ENCODE peak calls at places on chromosomes 13 and 19, in five cellular contexts. One of them, this sample, is unnamed.

GRCh38 chr19:43914051-43914450 is 21.0 kb downstream of the ZNF45 start:
- DNase-seq in epithelial cell of prostate: no peak
- DNase-seq in heart right ventricle: no peak
- DNase-seq in occipital lobe: no peak
- DNase-seq in stimulated activated CD8-positive, alpha-beta memory T cell treated with anti-CD3 and anti-CD28 coated beads, Interleukin-4, amount 100 ng/mL, for 4 hours: no peak
- DNase-seq in this sample: no peak

GRCh38 chr13:94435604-94436226 is 43.8 kb downstream of the DCT start:
- DNase-seq in epithelial cell of prostate: no peak
- DNase-seq in heart right ventricle: no peak
- DNase-seq in occipital lobe: no peak
- DNase-seq in stimulated activated CD8-positive, alpha-beta memory T cell treated with anti-CD3 and anti-CD28 coated beads, Interleukin-4, amount 100 ng/mL, for 4 hours: no peak
- DNase-seq in this sample: peak

GRCh38 chr13:20489185-20489820 is 36.4 kb downstream of the CRYL1 start:
- DNase-seq in epithelial cell of prostate: no peak
- DNase-seq in heart right ventricle: no peak
- DNase-seq in occipital lobe: no peak
- DNase-seq in stimulated activated CD8-positive, alpha-beta memory T cell treated with anti-CD3 and anti-CD28 coated beads, Interleukin-4, amount 100 ng/mL, for 4 hours: no peak
- DNase-seq in this sample: no peak

GRCh38 chr19:46674416-46675178 is 13.6 kb upstream of the DACT3 start:
- DNase-seq in epithelial cell of prostate: no peak
- DNase-seq in heart right ventricle: no peak
- DNase-seq in occipital lobe: no peak
- DNase-seq in stimulated activated CD8-positive, alpha-beta memory T cell treated with anti-CD3 and anti-CD28 coated beads, Interleukin-4, amount 100 ng/mL, for 4 hours: no peak
- DNase-seq in this sample: no peak

GRCh38 chr13:95628488-95628887 is 16.0 kb downstream of the DZIP1 start:
- DNase-seq in epithelial cell of prostate: no peak
- DNase-seq in heart right ventricle: no peak
- DNase-seq in occipital lobe: no peak
- DNase-seq in stimulated activated CD8-positive, alpha-beta memory T cell treated with anti-CD3 and anti-CD28 coated beads, Interleukin-4, amount 100 ng/mL, for 4 hours: no peak
- DNase-seq in this sample: no peak

GRCh38 chr19:50897612-50898011 is 13.6 kb downstream of the KLK4 start:
- DNase-seq in epithelial cell of prostate: no peak
- DNase-seq in heart right ventricle: no peak
- DNase-seq in occipital lobe: no peak
- DNase-seq in stimulated activated CD8-positive, alpha-beta memory T cell treated with anti-CD3 and anti-CD28 coated beads, Interleukin-4, amount 100 ng/mL, for 4 hours: no peak
- DNase-seq in this sample: no peak

GRCh38 chr13:29550589-29550988 is 44.9 kb downstream of the SLC7A1 start:
- DNase-seq in epithelial cell of prostate: no peak
- DNase-seq in heart right ventricle: no peak
- DNase-seq in occipital lobe: no peak
- DNase-seq in stimulated activated CD8-positive, alpha-beta memory T cell treated with anti-CD3 and anti-CD28 coated beads, Interleukin-4, amount 100 ng/mL, for 4 hours: no peak
- DNase-seq in this sample: no peak

GRCh38 chr19:1324792-1325567 is 39.3 kb downstream of the EFNA2 start:
- DNase-seq in epithelial cell of prostate: no peak
- DNase-seq in heart right ventricle: peak
- DNase-seq in occipital lobe: no peak
- DNase-seq in stimulated activated CD8-positive, alpha-beta memory T cell treated with anti-CD3 and anti-CD28 coated beads, Interleukin-4, amount 100 ng/mL, for 4 hours: no peak
- DNase-seq in this sample: peak

GRCh38 chr13:102198418-102199322 is 203.2 kb downstream of the FGF14 start:
- DNase-seq in epithelial cell of prostate: no peak
- DNase-seq in heart right ventricle: no peak
- DNase-seq in occipital lobe: no peak
- DNase-seq in stimulated activated CD8-positive, alpha-beta memory T cell treated with anti-CD3 and anti-CD28 coated beads, Interleukin-4, amount 100 ng/mL, for 4 hours: no peak
- DNase-seq in this sample: peak

GRCh38 chr13:42497798-42498197 is 76.2 kb upstream of the TNFSF11 start:
- DNase-seq in epithelial cell of prostate: peak
- DNase-seq in heart right ventricle: no peak
- DNase-seq in occipital lobe: no peak
- DNase-seq in stimulated activated CD8-positive, alpha-beta memory T cell treated with anti-CD3 and anti-CD28 coated beads, Interleukin-4, amount 100 ng/mL, for 4 hours: no peak
- DNase-seq in this sample: peak

GRCh38 chr13:85709721-85710120 is 89.5 kb downstream of the SLITRK6 start:
- DNase-seq in epithelial cell of prostate: no peak
- DNase-seq in heart right ventricle: no peak
- DNase-seq in occipital lobe: no peak
- DNase-seq in stimulated activated CD8-positive, alpha-beta memory T cell treated with anti-CD3 and anti-CD28 coated beads, Interleukin-4, amount 100 ng/mL, for 4 hours: no peak
- DNase-seq in this sample: no peak

GRCh38 chr13:87259479-87260083 is 411.6 kb upstream of the SLITRK5 start:
- DNase-seq in epithelial cell of prostate: no peak
- DNase-seq in heart right ventricle: no peak
- DNase-seq in occipital lobe: no peak
- DNase-seq in stimulated activated CD8-positive, alpha-beta memory T cell treated with anti-CD3 and anti-CD28 coated beads, Interleukin-4, amount 100 ng/mL, for 4 hours: no peak
- DNase-seq in this sample: peak

GRCh38 chr19:46963093-46963734 is 56.4 kb upstream of the NPAS1 start:
- DNase-seq in epithelial cell of prostate: no peak
- DNase-seq in heart right ventricle: no peak
- DNase-seq in occipital lobe: no peak
- DNase-seq in stimulated activated CD8-positive, alpha-beta memory T cell treated with anti-CD3 and anti-CD28 coated beads, Interleukin-4, amount 100 ng/mL, for 4 hours: no peak
- DNase-seq in this sample: peak

GRCh38 chr19:16449330-16449961 is 22.3 kb downstream of the EPS15L1 start:
- DNase-seq in epithelial cell of prostate: no peak
- DNase-seq in heart right ventricle: no peak
- DNase-seq in occipital lobe: no peak
- DNase-seq in stimulated activated CD8-positive, alpha-beta memory T cell treated with anti-CD3 and anti-CD28 coated beads, Interleukin-4, amount 100 ng/mL, for 4 hours: no peak
- DNase-seq in this sample: no peak

GRCh38 chr19:6489278-6490061 is 7.9 kb upstream of the DENND1C start:
- DNase-seq in epithelial cell of prostate: no peak
- DNase-seq in heart right ventricle: no peak
- DNase-seq in occipital lobe: no peak
- DNase-seq in stimulated activated CD8-positive, alpha-beta memory T cell treated with anti-CD3 and anti-CD28 coated beads, Interleukin-4, amount 100 ng/mL, for 4 hours: no peak
- DNase-seq in this sample: no peak

GRCh38 chr19:53927745-53928144 is 18.7 kb downstream of the CACNG7 start:
- DNase-seq in epithelial cell of prostate: no peak
- DNase-seq in heart right ventricle: no peak
- DNase-seq in occipital lobe: no peak
- DNase-seq in stimulated activated CD8-positive, alpha-beta memory T cell treated with anti-CD3 and anti-CD28 coated beads, Interleukin-4, amount 100 ng/mL, for 4 hours: no peak
- DNase-seq in this sample: peak

GRCh38 chr13:29654807-29655547 is 59.5 kb upstream of the SLC7A1 start:
- DNase-seq in epithelial cell of prostate: no peak
- DNase-seq in heart right ventricle: no peak
- DNase-seq in occipital lobe: no peak
- DNase-seq in stimulated activated CD8-positive, alpha-beta memory T cell treated with anti-CD3 and anti-CD28 coated beads, Interleukin-4, amount 100 ng/mL, for 4 hours: no peak
- DNase-seq in this sample: no peak

GRCh38 chr19:49157445-49158224 is at the start of gene TRPM4:
- DNase-seq in epithelial cell of prostate: no peak
- DNase-seq in heart right ventricle: peak
- DNase-seq in occipital lobe: peak
- DNase-seq in stimulated activated CD8-positive, alpha-beta memory T cell treated with anti-CD3 and anti-CD28 coated beads, Interleukin-4, amount 100 ng/mL, for 4 hours: no peak
- DNase-seq in this sample: peak

GRCh38 chr19:35030257-35031071 is at the start of gene SCN1B:
- DNase-seq in epithelial cell of prostate: no peak
- DNase-seq in heart right ventricle: peak
- DNase-seq in occipital lobe: peak
- DNase-seq in stimulated activated CD8-positive, alpha-beta memory T cell treated with anti-CD3 and anti-CD28 coated beads, Interleukin-4, amount 100 ng/mL, for 4 hours: peak
- DNase-seq in this sample: peak

GRCh38 chr13:40483601-40484000 is 182.8 kb downstream of the FOXO1 start:
- DNase-seq in epithelial cell of prostate: no peak
- DNase-seq in heart right ventricle: peak
- DNase-seq in occipital lobe: peak
- DNase-seq in stimulated activated CD8-positive, alpha-beta memory T cell treated with anti-CD3 and anti-CD28 coated beads, Interleukin-4, amount 100 ng/mL, for 4 hours: no peak
- DNase-seq in this sample: no peak

GRCh38 chr13:29474991-29475390 is 120.5 kb downstream of the SLC7A1 start:
- DNase-seq in epithelial cell of prostate: no peak
- DNase-seq in heart right ventricle: no peak
- DNase-seq in occipital lobe: no peak
- DNase-seq in stimulated activated CD8-positive, alpha-beta memory T cell treated with anti-CD3 and anti-CD28 coated beads, Interleukin-4, amount 100 ng/mL, for 4 hours: no peak
- DNase-seq in this sample: no peak

GRCh38 chr19:57664269-57665127 is 4.2 kb upstream of the ZSCAN4 start:
- DNase-seq in epithelial cell of prostate: no peak
- DNase-seq in heart right ventricle: peak
- DNase-seq in occipital lobe: peak
- DNase-seq in stimulated activated CD8-positive, alpha-beta memory T cell treated with anti-CD3 and anti-CD28 coated beads, Interleukin-4, amount 100 ng/mL, for 4 hours: no peak
- DNase-seq in this sample: peak